ENCODE peak calls at places on chromosome 15, in seven cellular contexts. One of them, this sample, is unnamed.

GRCh38 chr15:60476713-60477112 is 2.2 kb downstream of the ICE2 start:
- DNase-seq in fibroblast of pulmonary artery: peak; percentile 41
- DNase-seq in activated CD4-positive, alpha-beta T cell treated with anti-CD3 and anti-CD28 coated beads for 48 hours: no peak
- DNase-seq in mesothelial cell of epicardium: no peak
- DNase-seq in naive thymus-derived CD8-positive, alpha-beta T cell: no peak
- DNase-seq in NCI-H1105 treated with DMSO at 0.1 percent for 48 hours: no peak
- DNase-seq in H4: peak; percentile 14
- DNase-seq in this sample: peak; percentile 40

GRCh38 chr15:47820780-47821319 is 103.5 kb downstream of the SEMA6D start:
- DNase-seq in fibroblast of pulmonary artery: peak; percentile 83
- DNase-seq in activated CD4-positive, alpha-beta T cell treated with anti-CD3 and anti-CD28 coated beads for 48 hours: no peak
- DNase-seq in mesothelial cell of epicardium: no peak
- DNase-seq in naive thymus-derived CD8-positive, alpha-beta T cell: no peak
- DNase-seq in NCI-H1105 treated with DMSO at 0.1 percent for 48 hours: no peak
- DNase-seq in H4: no peak
- DNase-seq in this sample: peak; percentile 70

GRCh38 chr15:99651023-99651807 is 82.0 kb downstream of the LYSMD4 start:
- DNase-seq in fibroblast of pulmonary artery: peak; percentile 52
- DNase-seq in activated CD4-positive, alpha-beta T cell treated with anti-CD3 and anti-CD28 coated beads for 48 hours: no peak
- DNase-seq in mesothelial cell of epicardium: no peak
- DNase-seq in naive thymus-derived CD8-positive, alpha-beta T cell: no peak
- DNase-seq in NCI-H1105 treated with DMSO at 0.1 percent for 48 hours: no peak
- DNase-seq in H4: no peak
- DNase-seq in this sample: peak; percentile 41

GRCh38 chr15:81274932-81275341 is 49.0 kb downstream of the STARD5 start:
- DNase-seq in fibroblast of pulmonary artery: peak; percentile 95
- DNase-seq in activated CD4-positive, alpha-beta T cell treated with anti-CD3 and anti-CD28 coated beads for 48 hours: peak; percentile 89
- DNase-seq in mesothelial cell of epicardium: peak; percentile 61
- DNase-seq in naive thymus-derived CD8-positive, alpha-beta T cell: peak; percentile 71
- DNase-seq in NCI-H1105 treated with DMSO at 0.1 percent for 48 hours: peak; percentile 53
- DNase-seq in H4: peak; percentile 87
- DNase-seq in this sample: peak; percentile 89

GRCh38 chr15:97517726-97518125 is 442.8 kb upstream of the ARRDC4 start:
- DNase-seq in fibroblast of pulmonary artery: peak; percentile 35
- DNase-seq in activated CD4-positive, alpha-beta T cell treated with anti-CD3 and anti-CD28 coated beads for 48 hours: no peak
- DNase-seq in mesothelial cell of epicardium: no peak
- DNase-seq in naive thymus-derived CD8-positive, alpha-beta T cell: no peak
- DNase-seq in NCI-H1105 treated with DMSO at 0.1 percent for 48 hours: no peak
- DNase-seq in H4: no peak
- DNase-seq in this sample: no peak

GRCh38 chr15:59306520-59307163 is 66.0 kb downstream of the MYO1E start:
- DNase-seq in fibroblast of pulmonary artery: peak; percentile 80
- DNase-seq in activated CD4-positive, alpha-beta T cell treated with anti-CD3 and anti-CD28 coated beads for 48 hours: no peak
- DNase-seq in mesothelial cell of epicardium: no peak
- DNase-seq in naive thymus-derived CD8-positive, alpha-beta T cell: no peak
- DNase-seq in NCI-H1105 treated with DMSO at 0.1 percent for 48 hours: no peak
- DNase-seq in H4: no peak
- DNase-seq in this sample: peak; percentile 96

GRCh38 chr15:73326157-73326556 is 42.6 kb downstream of the HCN4 start:
- DNase-seq in fibroblast of pulmonary artery: no peak
- DNase-seq in activated CD4-positive, alpha-beta T cell treated with anti-CD3 and anti-CD28 coated beads for 48 hours: no peak
- DNase-seq in mesothelial cell of epicardium: no peak
- DNase-seq in naive thymus-derived CD8-positive, alpha-beta T cell: no peak
- DNase-seq in NCI-H1105 treated with DMSO at 0.1 percent for 48 hours: no peak
- DNase-seq in H4: no peak
- DNase-seq in this sample: no peak

GRCh38 chr15:100588638-100589242 is 13.2 kb downstream of the LINS1 start:
- DNase-seq in fibroblast of pulmonary artery: peak; percentile 20
- DNase-seq in activated CD4-positive, alpha-beta T cell treated with anti-CD3 and anti-CD28 coated beads for 48 hours: no peak
- DNase-seq in mesothelial cell of epicardium: no peak
- DNase-seq in naive thymus-derived CD8-positive, alpha-beta T cell: no peak
- DNase-seq in NCI-H1105 treated with DMSO at 0.1 percent for 48 hours: no peak
- DNase-seq in H4: no peak
- DNase-seq in this sample: peak; percentile 5

GRCh38 chr15:73873889-73874511 is 636 bp downstream of the TBC1D21 start:
- DNase-seq in fibroblast of pulmonary artery: peak; percentile 77
- DNase-seq in activated CD4-positive, alpha-beta T cell treated with anti-CD3 and anti-CD28 coated beads for 48 hours: peak; percentile 41
- DNase-seq in mesothelial cell of epicardium: no peak
- DNase-seq in naive thymus-derived CD8-positive, alpha-beta T cell: no peak
- DNase-seq in NCI-H1105 treated with DMSO at 0.1 percent for 48 hours: peak; percentile 31
- DNase-seq in H4: peak; percentile 39
- DNase-seq in this sample: peak; percentile 79

GRCh38 chr15:101615414-101615985 is 36.7 kb downstream of the TM2D3 start:
- DNase-seq in fibroblast of pulmonary artery: peak; percentile 36
- DNase-seq in activated CD4-positive, alpha-beta T cell treated with anti-CD3 and anti-CD28 coated beads for 48 hours: no peak
- DNase-seq in mesothelial cell of epicardium: no peak
- DNase-seq in naive thymus-derived CD8-positive, alpha-beta T cell: no peak
- DNase-seq in NCI-H1105 treated with DMSO at 0.1 percent for 48 hours: no peak
- DNase-seq in H4: no peak
- DNase-seq in this sample: peak; percentile 23

GRCh38 chr15:41917767-41918430 is 24.0 kb upstream of the SPTBN5 start:
- DNase-seq in fibroblast of pulmonary artery: peak; percentile 74
- DNase-seq in activated CD4-positive, alpha-beta T cell treated with anti-CD3 and anti-CD28 coated beads for 48 hours: no peak
- DNase-seq in mesothelial cell of epicardium: no peak
- DNase-seq in naive thymus-derived CD8-positive, alpha-beta T cell: no peak
- DNase-seq in NCI-H1105 treated with DMSO at 0.1 percent for 48 hours: no peak
- DNase-seq in H4: peak; percentile 74
- DNase-seq in this sample: peak; percentile 83

GRCh38 chr15:35713733-35714132 is 167.8 kb upstream of the DPH6 start:
- DNase-seq in fibroblast of pulmonary artery: peak; percentile 76
- DNase-seq in activated CD4-positive, alpha-beta T cell treated with anti-CD3 and anti-CD28 coated beads for 48 hours: no peak
- DNase-seq in mesothelial cell of epicardium: no peak
- DNase-seq in naive thymus-derived CD8-positive, alpha-beta T cell: no peak
- DNase-seq in NCI-H1105 treated with DMSO at 0.1 percent for 48 hours: no peak
- DNase-seq in H4: no peak
- DNase-seq in this sample: peak; percentile 77

GRCh38 chr15:42605281-42605744 is 29.9 kb downstream of the STARD9 start:
- DNase-seq in fibroblast of pulmonary artery: peak; percentile 64
- DNase-seq in activated CD4-positive, alpha-beta T cell treated with anti-CD3 and anti-CD28 coated beads for 48 hours: no peak
- DNase-seq in mesothelial cell of epicardium: no peak
- DNase-seq in naive thymus-derived CD8-positive, alpha-beta T cell: no peak
- DNase-seq in NCI-H1105 treated with DMSO at 0.1 percent for 48 hours: no peak
- DNase-seq in H4: no peak
- DNase-seq in this sample: peak; percentile 53

GRCh38 chr15:27328616-27329015 is 357.6 kb downstream of the GABRG3 start:
- DNase-seq in fibroblast of pulmonary artery: no peak
- DNase-seq in activated CD4-positive, alpha-beta T cell treated with anti-CD3 and anti-CD28 coated beads for 48 hours: no peak
- DNase-seq in mesothelial cell of epicardium: no peak
- DNase-seq in naive thymus-derived CD8-positive, alpha-beta T cell: no peak
- DNase-seq in NCI-H1105 treated with DMSO at 0.1 percent for 48 hours: no peak
- DNase-seq in H4: no peak
- DNase-seq in this sample: no peak

GRCh38 chr15:65368300-65368617 is 9.5 kb downstream of the IGDCC3 start:
- DNase-seq in fibroblast of pulmonary artery: no peak
- DNase-seq in activated CD4-positive, alpha-beta T cell treated with anti-CD3 and anti-CD28 coated beads for 48 hours: no peak
- DNase-seq in mesothelial cell of epicardium: no peak
- DNase-seq in naive thymus-derived CD8-positive, alpha-beta T cell: no peak
- DNase-seq in NCI-H1105 treated with DMSO at 0.1 percent for 48 hours: no peak
- DNase-seq in H4: no peak
- DNase-seq in this sample: no peak

GRCh38 chr15:100873029-100873677 is 6.5 kb upstream of the ALDH1A3 start:
- DNase-seq in fibroblast of pulmonary artery: peak; percentile 94
- DNase-seq in activated CD4-positive, alpha-beta T cell treated with anti-CD3 and anti-CD28 coated beads for 48 hours: peak; percentile 55
- DNase-seq in mesothelial cell of epicardium: no peak
- DNase-seq in naive thymus-derived CD8-positive, alpha-beta T cell: peak; percentile 17
- DNase-seq in NCI-H1105 treated with DMSO at 0.1 percent for 48 hours: peak; percentile 82
- DNase-seq in H4: peak; percentile 84
- DNase-seq in this sample: peak; percentile 95

GRCh38 chr15:101194246-101195138 is 57.4 kb downstream of the CHSY1 start:
- DNase-seq in fibroblast of pulmonary artery: no peak
- DNase-seq in activated CD4-positive, alpha-beta T cell treated with anti-CD3 and anti-CD28 coated beads for 48 hours: no peak
- DNase-seq in mesothelial cell of epicardium: no peak
- DNase-seq in naive thymus-derived CD8-positive, alpha-beta T cell: no peak
- DNase-seq in NCI-H1105 treated with DMSO at 0.1 percent for 48 hours: no peak
- DNase-seq in H4: no peak
- DNase-seq in this sample: peak; percentile 63

GRCh38 chr15:68184616-68185470 is 20.3 kb downstream of the CALML4 start:
- DNase-seq in fibroblast of pulmonary artery: no peak
- DNase-seq in activated CD4-positive, alpha-beta T cell treated with anti-CD3 and anti-CD28 coated beads for 48 hours: no peak
- DNase-seq in mesothelial cell of epicardium: no peak
- DNase-seq in naive thymus-derived CD8-positive, alpha-beta T cell: no peak
- DNase-seq in NCI-H1105 treated with DMSO at 0.1 percent for 48 hours: no peak
- DNase-seq in H4: no peak
- DNase-seq in this sample: no peak

GRCh38 chr15:91100561-91101355 is 701 bp downstream of the SV2B start:
- DNase-seq in fibroblast of pulmonary artery: peak; percentile 21
- DNase-seq in activated CD4-positive, alpha-beta T cell treated with anti-CD3 and anti-CD28 coated beads for 48 hours: no peak
- DNase-seq in mesothelial cell of epicardium: no peak
- DNase-seq in naive thymus-derived CD8-positive, alpha-beta T cell: no peak
- DNase-seq in NCI-H1105 treated with DMSO at 0.1 percent for 48 hours: no peak
- DNase-seq in H4: no peak
- DNase-seq in this sample: peak; percentile 31

GRCh38 chr15:60928210-60928609 is 300.9 kb downstream of the RORA start:
- DNase-seq in fibroblast of pulmonary artery: no peak
- DNase-seq in activated CD4-positive, alpha-beta T cell treated with anti-CD3 and anti-CD28 coated beads for 48 hours: no peak
- DNase-seq in mesothelial cell of epicardium: no peak
- DNase-seq in naive thymus-derived CD8-positive, alpha-beta T cell: no peak
- DNase-seq in NCI-H1105 treated with DMSO at 0.1 percent for 48 hours: no peak
- DNase-seq in H4: no peak
- DNase-seq in this sample: no peak